ENCODE peak calls at places on chromosomes 13 and 19, in ten cellular contexts. One of them, this sample, is unnamed.

GRCh38 chr13:108860418-108860817 is 231.0 kb downstream of the MYO16 start:
- DNase-seq in naive thymus-derived CD8-positive, alpha-beta T cell: no peak
- DNase-seq in memory B cell: no peak
- DNase-seq in caudate nucleus: no peak
- DNase-seq in stimulated activated CD4-positive, alpha-beta T cell treated with anti-CD3 and anti-CD28 coated beads, Interleukin-4, amount 100 ng/mL, for 4 hours: no peak
- DNase-seq in AG09319: no peak
- DNase-seq in RCC 7860: no peak
- DNase-seq in T-cell: no peak
- DNase-seq in BE2C: no peak
- DNase-seq in frontal cortex: no peak
- DNase-seq in this sample: no peak

GRCh38 chr19:46537136-46538097 is 41.8 kb upstream of the PNMA8B start:
- DNase-seq in naive thymus-derived CD8-positive, alpha-beta T cell: peak; percentile 59
- DNase-seq in T-cell: peak; percentile 55
- DNase-seq in RCC 7860: no peak
- DNase-seq in BE2C: peak; percentile 69
- DNase-seq in frontal cortex: no peak
- DNase-seq in stimulated activated CD4-positive, alpha-beta T cell treated with anti-CD3 and anti-CD28 coated beads, Interleukin-4, amount 100 ng/mL, for 4 hours: peak; percentile 71
- DNase-seq in AG09319: no peak
- DNase-seq in memory B cell: peak; percentile 65
- DNase-seq in caudate nucleus: peak; percentile 12
- DNase-seq in this sample: no peak

GRCh38 chr19:45408830-45409593 is 2.6 kb downstream of the POLR1G start:
- DNase-seq in AG09319: no peak
- DNase-seq in memory B cell: no peak
- DNase-seq in stimulated activated CD4-positive, alpha-beta T cell treated with anti-CD3 and anti-CD28 coated beads, Interleukin-4, amount 100 ng/mL, for 4 hours: no peak
- DNase-seq in T-cell: no peak
- DNase-seq in caudate nucleus: no peak
- DNase-seq in frontal cortex: no peak
- DNase-seq in BE2C: no peak
- DNase-seq in naive thymus-derived CD8-positive, alpha-beta T cell: no peak
- DNase-seq in RCC 7860: no peak
- DNase-seq in this sample: no peak

GRCh38 chr13:23673354-23673753 is 103.1 kb downstream of the TNFRSF19 start:
- DNase-seq in frontal cortex: no peak
- DNase-seq in T-cell: no peak
- DNase-seq in naive thymus-derived CD8-positive, alpha-beta T cell: no peak
- DNase-seq in memory B cell: no peak
- DNase-seq in stimulated activated CD4-positive, alpha-beta T cell treated with anti-CD3 and anti-CD28 coated beads, Interleukin-4, amount 100 ng/mL, for 4 hours: no peak
- DNase-seq in AG09319: peak; percentile 79
- DNase-seq in RCC 7860: peak; percentile 52
- DNase-seq in BE2C: no peak
- DNase-seq in caudate nucleus: no peak
- DNase-seq in this sample: no peak

GRCh38 chr13:107450931-107451330 is 764.4 kb downstream of the LIG4 start:
- DNase-seq in stimulated activated CD4-positive, alpha-beta T cell treated with anti-CD3 and anti-CD28 coated beads, Interleukin-4, amount 100 ng/mL, for 4 hours: no peak
- DNase-seq in BE2C: peak; percentile 55
- DNase-seq in RCC 7860: peak; percentile 92
- DNase-seq in naive thymus-derived CD8-positive, alpha-beta T cell: no peak
- DNase-seq in caudate nucleus: no peak
- DNase-seq in memory B cell: no peak
- DNase-seq in frontal cortex: peak; percentile 5
- DNase-seq in T-cell: no peak
- DNase-seq in AG09319: peak; percentile 83
- DNase-seq in this sample: no peak

GRCh38 chr13:45807520-45808099 is 43.9 kb downstream of the SIAH3 start:
- DNase-seq in naive thymus-derived CD8-positive, alpha-beta T cell: peak; percentile 22
- DNase-seq in T-cell: no peak
- DNase-seq in BE2C: peak; percentile 52
- DNase-seq in caudate nucleus: peak; percentile 7
- DNase-seq in AG09319: no peak
- DNase-seq in memory B cell: no peak
- DNase-seq in stimulated activated CD4-positive, alpha-beta T cell treated with anti-CD3 and anti-CD28 coated beads, Interleukin-4, amount 100 ng/mL, for 4 hours: no peak
- DNase-seq in RCC 7860: peak; percentile 41
- DNase-seq in frontal cortex: peak; percentile 61
- DNase-seq in this sample: peak; percentile 38

GRCh38 chr13:50518791-50519201 is 324.7 kb downstream of the DLEU7 start:
- DNase-seq in memory B cell: no peak
- DNase-seq in AG09319: no peak
- DNase-seq in frontal cortex: no peak
- DNase-seq in caudate nucleus: no peak
- DNase-seq in RCC 7860: no peak
- DNase-seq in BE2C: no peak
- DNase-seq in stimulated activated CD4-positive, alpha-beta T cell treated with anti-CD3 and anti-CD28 coated beads, Interleukin-4, amount 100 ng/mL, for 4 hours: no peak
- DNase-seq in T-cell: no peak
- DNase-seq in naive thymus-derived CD8-positive, alpha-beta T cell: no peak
- DNase-seq in this sample: no peak

GRCh38 chr13:62014299-62014698 is 598.6 kb upstream of the PCDH20 start:
- DNase-seq in memory B cell: no peak
- DNase-seq in T-cell: no peak
- DNase-seq in AG09319: no peak
- DNase-seq in caudate nucleus: no peak
- DNase-seq in stimulated activated CD4-positive, alpha-beta T cell treated with anti-CD3 and anti-CD28 coated beads, Interleukin-4, amount 100 ng/mL, for 4 hours: no peak
- DNase-seq in frontal cortex: peak; percentile 8
- DNase-seq in BE2C: no peak
- DNase-seq in RCC 7860: no peak
- DNase-seq in naive thymus-derived CD8-positive, alpha-beta T cell: no peak
- DNase-seq in this sample: no peak

GRCh38 chr19:35287713-35288112 is 4.2 kb upstream of the MAG start:
- DNase-seq in AG09319: no peak
- DNase-seq in RCC 7860: no peak
- DNase-seq in T-cell: no peak
- DNase-seq in stimulated activated CD4-positive, alpha-beta T cell treated with anti-CD3 and anti-CD28 coated beads, Interleukin-4, amount 100 ng/mL, for 4 hours: no peak
- DNase-seq in frontal cortex: no peak
- DNase-seq in BE2C: no peak
- DNase-seq in naive thymus-derived CD8-positive, alpha-beta T cell: no peak
- DNase-seq in memory B cell: no peak
- DNase-seq in caudate nucleus: no peak
- DNase-seq in this sample: no peak

GRCh38 chr19:50723735-50724521 is 764 bp downstream of the CLEC11A start:
- DNase-seq in RCC 7860: no peak
- DNase-seq in frontal cortex: no peak
- DNase-seq in stimulated activated CD4-positive, alpha-beta T cell treated with anti-CD3 and anti-CD28 coated beads, Interleukin-4, amount 100 ng/mL, for 4 hours: no peak
- DNase-seq in naive thymus-derived CD8-positive, alpha-beta T cell: no peak
- DNase-seq in AG09319: no peak
- DNase-seq in caudate nucleus: no peak
- DNase-seq in memory B cell: no peak
- DNase-seq in BE2C: no peak
- DNase-seq in T-cell: no peak
- DNase-seq in this sample: no peak

GRCh38 chr13:23610187-23610576 is 40.0 kb downstream of the TNFRSF19 start:
- DNase-seq in frontal cortex: no peak
- DNase-seq in memory B cell: no peak
- DNase-seq in caudate nucleus: no peak
- DNase-seq in stimulated activated CD4-positive, alpha-beta T cell treated with anti-CD3 and anti-CD28 coated beads, Interleukin-4, amount 100 ng/mL, for 4 hours: no peak
- DNase-seq in T-cell: no peak
- DNase-seq in RCC 7860: no peak
- DNase-seq in naive thymus-derived CD8-positive, alpha-beta T cell: no peak
- DNase-seq in BE2C: peak; percentile 65
- DNase-seq in AG09319: no peak
- DNase-seq in this sample: no peak

GRCh38 chr19:17098326-17098725 is 22.7 kb downstream of the MYO9B start:
- DNase-seq in AG09319: no peak
- DNase-seq in stimulated activated CD4-positive, alpha-beta T cell treated with anti-CD3 and anti-CD28 coated beads, Interleukin-4, amount 100 ng/mL, for 4 hours: no peak
- DNase-seq in RCC 7860: no peak
- DNase-seq in caudate nucleus: no peak
- DNase-seq in naive thymus-derived CD8-positive, alpha-beta T cell: no peak
- DNase-seq in T-cell: no peak
- DNase-seq in memory B cell: no peak
- DNase-seq in frontal cortex: no peak
- DNase-seq in BE2C: no peak
- DNase-seq in this sample: no peak

GRCh38 chr13:40402931-40403412 is 263.5 kb downstream of the FOXO1 start:
- DNase-seq in caudate nucleus: no peak
- DNase-seq in naive thymus-derived CD8-positive, alpha-beta T cell: no peak
- DNase-seq in RCC 7860: peak; percentile 51
- DNase-seq in frontal cortex: no peak
- DNase-seq in T-cell: no peak
- DNase-seq in stimulated activated CD4-positive, alpha-beta T cell treated with anti-CD3 and anti-CD28 coated beads, Interleukin-4, amount 100 ng/mL, for 4 hours: no peak
- DNase-seq in BE2C: no peak
- DNase-seq in AG09319: no peak
- DNase-seq in memory B cell: no peak
- DNase-seq in this sample: no peak

GRCh38 chr13:110913322-110913721 is 1.5 kb downstream of the ANKRD10 start:
- DNase-seq in RCC 7860: no peak
- DNase-seq in memory B cell: no peak
- DNase-seq in frontal cortex: no peak
- DNase-seq in naive thymus-derived CD8-positive, alpha-beta T cell: peak; percentile 34
- DNase-seq in AG09319: no peak
- DNase-seq in BE2C: no peak
- DNase-seq in caudate nucleus: no peak
- DNase-seq in stimulated activated CD4-positive, alpha-beta T cell treated with anti-CD3 and anti-CD28 coated beads, Interleukin-4, amount 100 ng/mL, for 4 hours: no peak
- DNase-seq in T-cell: peak; percentile 8
- DNase-seq in this sample: no peak

GRCh38 chr19:47445527-47445926 is 26.2 kb downstream of the SLC8A2 start:
- DNase-seq in T-cell: no peak
- DNase-seq in stimulated activated CD4-positive, alpha-beta T cell treated with anti-CD3 and anti-CD28 coated beads, Interleukin-4, amount 100 ng/mL, for 4 hours: no peak
- DNase-seq in AG09319: no peak
- DNase-seq in memory B cell: no peak
- DNase-seq in RCC 7860: no peak
- DNase-seq in frontal cortex: no peak
- DNase-seq in caudate nucleus: no peak
- DNase-seq in naive thymus-derived CD8-positive, alpha-beta T cell: no peak
- DNase-seq in BE2C: no peak
- DNase-seq in this sample: no peak

GRCh38 chr19:57171551-57172081 is 4.3 kb upstream of the DUXA start:
- DNase-seq in AG09319: no peak
- DNase-seq in stimulated activated CD4-positive, alpha-beta T cell treated with anti-CD3 and anti-CD28 coated beads, Interleukin-4, amount 100 ng/mL, for 4 hours: peak; percentile 15
- DNase-seq in T-cell: peak; percentile 25
- DNase-seq in BE2C: peak; percentile 63
- DNase-seq in RCC 7860: no peak
- DNase-seq in frontal cortex: peak; percentile 51
- DNase-seq in caudate nucleus: peak; percentile 7
- DNase-seq in naive thymus-derived CD8-positive, alpha-beta T cell: peak; percentile 17
- DNase-seq in memory B cell: peak; percentile 53
- DNase-seq in this sample: no peak

GRCh38 chr13:51747438-51748434 is 56.2 kb downstream of the DHRS12 start:
- DNase-seq in caudate nucleus: no peak
- DNase-seq in frontal cortex: no peak
- DNase-seq in AG09319: no peak
- DNase-seq in RCC 7860: no peak
- DNase-seq in BE2C: no peak
- DNase-seq in memory B cell: no peak
- DNase-seq in T-cell: no peak
- DNase-seq in naive thymus-derived CD8-positive, alpha-beta T cell: no peak
- DNase-seq in stimulated activated CD4-positive, alpha-beta T cell treated with anti-CD3 and anti-CD28 coated beads, Interleukin-4, amount 100 ng/mL, for 4 hours: no peak
- DNase-seq in this sample: no peak

GRCh38 chr13:20788312-20788711 is 14.6 kb upstream of the EEF1AKMT1 start:
- DNase-seq in caudate nucleus: no peak
- DNase-seq in frontal cortex: no peak
- DNase-seq in AG09319: no peak
- DNase-seq in memory B cell: no peak
- DNase-seq in stimulated activated CD4-positive, alpha-beta T cell treated with anti-CD3 and anti-CD28 coated beads, Interleukin-4, amount 100 ng/mL, for 4 hours: no peak
- DNase-seq in RCC 7860: no peak
- DNase-seq in naive thymus-derived CD8-positive, alpha-beta T cell: no peak
- DNase-seq in T-cell: no peak
- DNase-seq in BE2C: no peak
- DNase-seq in this sample: no peak

GRCh38 chr13:32311188-32311897 is 3.8 kb downstream of the ZAR1L start:
- DNase-seq in BE2C: no peak
- DNase-seq in naive thymus-derived CD8-positive, alpha-beta T cell: no peak
- DNase-seq in caudate nucleus: no peak
- DNase-seq in memory B cell: no peak
- DNase-seq in RCC 7860: no peak
- DNase-seq in stimulated activated CD4-positive, alpha-beta T cell treated with anti-CD3 and anti-CD28 coated beads, Interleukin-4, amount 100 ng/mL, for 4 hours: no peak
- DNase-seq in AG09319: no peak
- DNase-seq in frontal cortex: no peak
- DNase-seq in T-cell: no peak
- DNase-seq in this sample: no peak

GRCh38 chr19:35087393-35087792 is 28.2 kb upstream of the FXYD3 start:
- DNase-seq in T-cell: no peak
- DNase-seq in BE2C: no peak
- DNase-seq in AG09319: no peak
- DNase-seq in stimulated activated CD4-positive, alpha-beta T cell treated with anti-CD3 and anti-CD28 coated beads, Interleukin-4, amount 100 ng/mL, for 4 hours: no peak
- DNase-seq in frontal cortex: no peak
- DNase-seq in naive thymus-derived CD8-positive, alpha-beta T cell: no peak
- DNase-seq in caudate nucleus: no peak
- DNase-seq in RCC 7860: no peak
- DNase-seq in memory B cell: no peak
- DNase-seq in this sample: no peak

GRCh38 chr19:16091546-16092475 is 15.5 kb downstream of the TPM4 start:
- DNase-seq in caudate nucleus: no peak
- DNase-seq in naive thymus-derived CD8-positive, alpha-beta T cell: no peak
- DNase-seq in BE2C: no peak
- DNase-seq in AG09319: no peak
- DNase-seq in memory B cell: no peak
- DNase-seq in T-cell: no peak
- DNase-seq in stimulated activated CD4-positive, alpha-beta T cell treated with anti-CD3 and anti-CD28 coated beads, Interleukin-4, amount 100 ng/mL, for 4 hours: no peak
- DNase-seq in RCC 7860: no peak
- DNase-seq in frontal cortex: no peak
- DNase-seq in this sample: no peak

GRCh38 chr13:108463365-108463764 is 166.0 kb upstream of the MYO16 start:
- DNase-seq in BE2C: no peak
- DNase-seq in memory B cell: no peak
- DNase-seq in naive thymus-derived CD8-positive, alpha-beta T cell: no peak
- DNase-seq in frontal cortex: no peak
- DNase-seq in stimulated activated CD4-positive, alpha-beta T cell treated with anti-CD3 and anti-CD28 coated beads, Interleukin-4, amount 100 ng/mL, for 4 hours: no peak
- DNase-seq in RCC 7860: peak; percentile 76
- DNase-seq in caudate nucleus: no peak
- DNase-seq in AG09319: peak; percentile 43
- DNase-seq in T-cell: no peak
- DNase-seq in this sample: no peak

This sample was measured in 8988T.